ENCODE peak calls at places on chromosome 2, in four cellular contexts. X, B, U and R are unnamed samples.

GRCh38 chr2:143083636-143084035 is 45.6 kb upstream of the ARHGAP15 start:
- DNase-seq in X (no peak), B (peak; percentile 73), U (no peak), R (no peak)

GRCh38 chr2:221704442-221704841 is 132.3 kb upstream of the EPHA4 start:
- DNase-seq in X (no peak), B (no peak), U (no peak), R (no peak)

GRCh38 chr2:94869552-94870391 is 1.5 kb upstream of the TEKT4 start:
- DNase-seq in X (no peak), B (no peak), U (no peak), R (no peak)

GRCh38 chr2:164677733-164678132 is 56.5 kb upstream of the GRB14 start:
- DNase-seq in X (no peak), B (no peak), U (no peak), R (no peak)

GRCh38 chr2:228318218-228318617 is 136.7 kb upstream of the SPHKAP start:
- DNase-seq in X (no peak), B (peak; percentile 14), U (peak; percentile 8), R (peak; percentile 37)

GRCh38 chr2:44131177-44131576 is 37.5 kb upstream of the PPM1B start:
- DNase-seq in X (no peak), B (no peak), U (no peak), R (no peak)

GRCh38 chr2:69692424-69692823 is 48.9 kb upstream of the AAK1 start:
- DNase-seq in X (no peak), B (no peak), U (no peak), R (no peak)

GRCh38 chr2:20381457-20381856 is 30.8 kb upstream of the PUM2 start:
- DNase-seq in X (no peak), B (peak; percentile 63), U (peak; percentile 49), R (peak; percentile 61)

GRCh38 chr2:143489135-143489534 is 359.9 kb downstream of the ARHGAP15 start:
- DNase-seq in X (no peak), B (peak; percentile 50), U (no peak), R (no peak)

GRCh38 chr2:20609349-20609994 is 41.4 kb downstream of the HS1BP3 start:
- DNase-seq in X (no peak), B (peak; percentile 48), U (peak; percentile 68), R (no peak)

GRCh38 chr2:55961318-55961911 is 37.8 kb upstream of the EFEMP1 start:
- DNase-seq in X (peak; percentile 22), B (peak; percentile 65), U (peak; percentile 32), R (peak; percentile 15)

GRCh38 chr2:156826342-156826933 is 390.3 kb downstream of the GPD2 start:
- DNase-seq in X (no peak), B (peak; percentile 93), U (no peak), R (no peak)

GRCh38 chr2:233059547-233059796 is 670 bp upstream of the INPP5D start:
- DNase-seq in X (no peak), B (no peak), U (no peak), R (no peak)

GRCh38 chr2:98778741-98779483 is 48.0 kb upstream of the MGAT4A start:
- DNase-seq in X (no peak), B (no peak), U (no peak), R (no peak)

GRCh38 chr2:84888401-84889276 is 7.8 kb upstream of the TRABD2A start:
- DNase-seq in X (peak; percentile 65), B (peak; percentile 55), U (no peak), R (no peak)

GRCh38 chr2:220393717-220394116 is 766.3 kb downstream of the SLC4A3 start:
- DNase-seq in X (no peak), B (no peak), U (no peak), R (no peak)

GRCh38 chr2:204024503-204024902 is 87.9 kb downstream of the ICOS start:
- DNase-seq in X (no peak), B (peak; percentile 39), U (peak; percentile 20), R (peak; percentile 50)

GRCh38 chr2:38751847-38752410 is 768 bp upstream of the SRSF7 start:
- DNase-seq in X (no peak), B (no peak), U (peak; percentile 23), R (peak; percentile 23)

GRCh38 chr2:95377216-95377530 is 25.3 kb upstream of the FAHD2A start:
- DNase-seq in X (no peak), B (no peak), U (no peak), R (no peak)

GRCh38 chr2:8049851-8050571 is 631.8 kb upstream of the ID2 start:
- DNase-seq in X (peak; percentile 68), B (no peak), U (no peak), R (no peak)

GRCh38 chr2:71617266-71617665 is 163.9 kb downstream of the DYSF start:
- DNase-seq in X (no peak), B (no peak), U (no peak), R (no peak)

GRCh38 chr2:96485751-96486643 is 19.2 kb downstream of the NEURL3 start:
- DNase-seq in X (peak; percentile 89), B (peak; percentile 76), U (peak; percentile 5), R (no peak)

GRCh38 chr2:31384351-31384750 is 30.2 kb downstream of the XDH start:
- DNase-seq in X (no peak), B (peak; percentile 90), U (no peak), R (no peak)

GRCh38 chr2:22078701-22079100 is 954.9 kb downstream of the TDRD15 start:
- DNase-seq in X (no peak), B (no peak), U (no peak), R (no peak)

GRCh38 chr2:134002921-134003320 is 251.0 kb upstream of the MGAT5 start:
- DNase-seq in X (no peak), B (no peak), U (no peak), R (no peak)